ENCODE peak calls at places on chromosomes 3 and 15, in four cellular contexts. G is CD4-positive, alpha-beta memory T cell; A is posterior vena cava; X is neural crest cell. Y is an unnamed sample.

GRCh38 chr3:182921665-182922355 is 58.5 kb downstream of the DCUN1D1 start:
- DNase-seq in X (no peak), A (no peak), G (no peak), Y (no peak)

GRCh38 chr3:17915341-17915740 is 172.9 kb upstream of the TBC1D5 start:
- DNase-seq in G (no peak), X (no peak), A (no peak), Y (no peak)

GRCh38 chr15:47383102-47383501 is 334.2 kb upstream of the SEMA6D start:
- DNase-seq in G (no peak), X (no peak), A (no peak), Y (no peak)

GRCh38 chr15:43390723-43391122 is 19.8 kb downstream of the TUBGCP4 start:
- DNase-seq in G (no peak), X (no peak), A (no peak), Y (no peak)

GRCh38 chr15:60727661-60728060 is 248.7 kb upstream of the ICE2 start:
- DNase-seq in X (no peak), G (no peak), A (no peak), Y (no peak)

GRCh38 chr15:90219421-90220141 is 14.2 kb downstream of the CIB1 start:
- DNase-seq in G (no peak), A (no peak), X (peak; percentile 55), Y (no peak)

GRCh38 chr15:65870889-65871533 is 1.7 kb downstream of the RAB11A start:
- DNase-seq in G (no peak), X (no peak), A (no peak), Y (no peak)

GRCh38 chr3:69542265-69543079 is 156.6 kb upstream of the FRMD4B start:
- DNase-seq in X (peak; percentile 36), G (no peak), A (peak; percentile 84), Y (no peak)

GRCh38 chr3:127677541-127678314 is 5.0 kb downstream of the ABTB1 start:
- DNase-seq in G (no peak), X (no peak), A (peak; percentile 48), Y (peak; percentile 67)

GRCh38 chr3:39910828-39911464 is 101.5 kb downstream of the MYRIP start:
- DNase-seq in A (no peak), X (no peak), G (no peak), Y (no peak)

Y was measured in cardiac septum.